ENCODE peak calls at places on chromosomes 16 and 17, in nine cellular contexts. X, I, Q, S, L, Z, T, U and H are unnamed samples.

GRCh38 chr17:39782481-39782880 is 44.7 kb downstream of the GRB7 start:
- DNase-seq in X (no peak), I (no peak), Q (no peak), S (no peak), L (no peak), Z (no peak), T (no peak), U (no peak), H (no peak)

GRCh38 chr16:24734382-24734781 is 4.9 kb downstream of the TNRC6A start:
- DNase-seq in X (no peak), I (no peak), Q (no peak), S (no peak), L (no peak), Z (no peak), T (no peak), U (no peak), H (no peak)

GRCh38 chr16:3509470-3509928 is 8.7 kb downstream of the CLUAP1 start:
- DNase-seq in X (peak), I (no peak), Q (peak), S (no peak), L (peak), Z (no peak), T (peak), U (no peak), H (no peak)

GRCh38 chr16:86281435-86281834 is 228.9 kb upstream of the FOXF1 start:
- DNase-seq in X (peak), I (no peak), Q (no peak), S (no peak), L (no peak), Z (no peak), T (no peak), U (no peak), H (no peak)

GRCh38 chr17:2157081-2157480 is 102.2 kb downstream of the HIC1 start:
- DNase-seq in X (peak), I (no peak), Q (no peak), S (no peak), L (no peak), Z (no peak), T (no peak), U (no peak), H (no peak)

GRCh38 chr17:81386646-81387234 is 8.5 kb upstream of the BAHCC1 start:
- DNase-seq in X (no peak), I (no peak), Q (no peak), S (peak), L (peak), Z (no peak), T (peak), U (peak), H (peak)

GRCh38 chr17:3594056-3594810 is 15.0 kb downstream of the TRPV1 start:
- DNase-seq in X (no peak), I (no peak), Q (no peak), S (no peak), L (no peak), Z (no peak), T (no peak), U (no peak), H (no peak)

GRCh38 chr16:65083181-65083845 is 38.5 kb downstream of the CDH11 start:
- DNase-seq in X (no peak), I (no peak), Q (no peak), S (no peak), L (no peak), Z (no peak), T (no peak), U (no peak), H (no peak)

GRCh38 chr17:38637951-38638350 is 32.2 kb upstream of the SRCIN1 start:
- DNase-seq in X (no peak), I (no peak), Q (no peak), S (no peak), L (no peak), Z (no peak), T (no peak), U (no peak), H (no peak)

GRCh38 chr16:51050379-51050710 is 100.7 kb downstream of the SALL1 start:
- DNase-seq in X (no peak), I (no peak), Q (no peak), S (no peak), L (no peak), Z (no peak), T (no peak), U (no peak), H (no peak)

GRCh38 chr17:36869856-36870617 is 67.2 kb upstream of the LHX1 start:
- DNase-seq in X (no peak), I (peak), Q (no peak), S (no peak), L (no peak), Z (no peak), T (no peak), U (peak), H (no peak)

GRCh38 chr16:16021988-16022682 is 72.7 kb downstream of the ABCC1 start:
- DNase-seq in X (peak), I (peak), Q (no peak), S (peak), L (peak), Z (peak), T (peak), U (peak), H (peak)

GRCh38 chr16:30026449-30026848 is 3.5 kb downstream of the C16orf92 start:
- DNase-seq in X (no peak), I (no peak), Q (no peak), S (peak), L (no peak), Z (no peak), T (no peak), U (no peak), H (no peak)

GRCh38 chr16:75219838-75220237 is 1.1 kb downstream of the CTRB1 start:
- DNase-seq in X (no peak), I (no peak), Q (no peak), S (no peak), L (no peak), Z (no peak), T (no peak), U (no peak), H (no peak)

GRCh38 chr17:4980644-4981216 is 6.7 kb downstream of the CAMTA2 start:
- DNase-seq in X (no peak), I (peak), Q (no peak), S (no peak), L (no peak), Z (no peak), T (no peak), U (peak), H (no peak)

GRCh38 chr17:75976175-75976848 is 2.7 kb downstream of the ACOX1 start:
- DNase-seq in X (no peak), I (peak), Q (no peak), S (no peak), L (no peak), Z (no peak), T (no peak), U (no peak), H (no peak)
- H3K4me3 ChIP-seq in X (no peak), I (no peak), Q (no peak), S (no peak), L (no peak), Z (peak), T (no peak), U (no peak), H (no peak)

DNA sequence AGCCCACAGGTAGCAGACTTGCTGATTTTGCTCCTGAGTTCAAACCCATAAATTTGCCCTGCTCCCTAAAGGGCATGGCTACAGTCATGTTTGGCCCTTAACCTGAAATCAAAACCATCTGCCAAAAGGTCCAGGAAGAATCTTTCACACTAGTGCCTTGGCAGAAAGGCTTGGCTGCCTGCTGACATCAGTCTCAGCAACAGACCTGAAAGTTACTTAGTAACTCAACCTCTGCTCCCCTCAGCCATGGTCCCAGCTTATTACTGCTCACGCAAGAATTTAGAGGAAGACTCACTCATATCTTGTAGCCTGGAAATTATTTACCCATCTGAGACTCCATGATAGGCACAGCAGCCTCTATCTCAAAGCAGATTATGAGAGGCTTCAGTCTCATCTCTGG is 98.0 kb upstream of the KIF2B start:
- DNase-seq in X (no peak), I (no peak), Q (no peak), S (no peak), L (no peak), Z (no peak), T (no peak), U (no peak), H (no peak)
- TF ChIP-seq EP300 in X (no peak), I (no peak), Q (no peak), S (no peak), L (no peak), Z (no peak), T (no peak), U (no peak), H (no peak)

GRCh38 chr16:89143911-89144675 is 27.5 kb upstream of the CDH15 start:
- DNase-seq in X (no peak), I (no peak), Q (no peak), S (no peak), L (no peak), Z (no peak), T (no peak), U (no peak), H (peak)
- H3K4me3 ChIP-seq in X (no peak), I (no peak), Q (no peak), S (no peak), L (no peak), Z (no peak), T (no peak), U (no peak), H (no peak)

GRCh38 chr17:18916816-18917496 is 35.0 kb upstream of the SLC5A10 start:
- DNase-seq in X (no peak), I (no peak), Q (no peak), S (no peak), L (no peak), Z (no peak), T (no peak), U (peak), H (no peak)
- TF ChIP-seq EP300 in X (no peak), I (no peak), Q (no peak), S (no peak), L (no peak), Z (no peak), T (no peak), U (no peak), H (no peak)

GRCh38 chr17:35142467-35142796 is 329 bp upstream of the NLE1 start:
- DNase-seq in X (no peak), I (no peak), Q (no peak), S (no peak), L (no peak), Z (no peak), T (no peak), U (no peak), H (no peak)
- H3K4me3 ChIP-seq in X (peak), I (peak), Q (no peak), S (peak), L (peak), Z (peak), T (peak), U (peak), H (peak)

DNA sequence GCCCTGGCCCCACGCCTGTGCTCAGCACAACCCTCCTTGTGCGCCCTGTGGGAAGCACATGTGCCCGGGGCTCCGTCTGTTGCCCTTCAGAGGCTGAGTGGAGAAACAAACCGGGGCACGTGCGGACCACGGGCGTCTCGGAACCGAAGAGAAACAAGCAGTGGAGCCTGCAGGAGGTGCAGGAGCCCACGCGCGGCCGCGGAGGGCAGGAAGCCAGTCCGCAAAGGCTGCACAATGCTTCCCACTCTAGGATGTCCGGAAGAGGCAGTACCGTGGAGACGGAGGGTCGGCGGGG is 75.5 kb upstream of the GNG13 start:
- DNase-seq in X (peak), I (no peak), Q (no peak), S (peak), L (no peak), Z (no peak), T (no peak), U (no peak), H (no peak)
- TF ChIP-seq EP300 in X (no peak), I (no peak), Q (no peak), S (no peak), L (no peak), Z (no peak), T (no peak), U (no peak), H (no peak)

GRCh38 chr16:19595043-19595767 is 39.7 kb downstream of the VPS35L start:
- DNase-seq in X (no peak), I (peak), Q (no peak), S (peak), L (no peak), Z (no peak), T (peak), U (no peak), H (no peak)
- H3K4me3 ChIP-seq in X (no peak), I (no peak), Q (no peak), S (no peak), L (no peak), Z (no peak), T (no peak), U (no peak), H (no peak)

GRCh38 chr16:69467531-69468204 is 43.2 kb downstream of the CYB5B start:
- DNase-seq in X (no peak), I (peak), Q (no peak), S (no peak), L (no peak), Z (no peak), T (no peak), U (no peak), H (no peak)
- TF ChIP-seq EP300 in X (no peak), I (no peak), Q (no peak), S (no peak), L (no peak), Z (no peak), T (no peak), U (no peak), H (no peak)